ENCODE peak calls at places on chromosomes 3 and 15, in seven cellular contexts. One of them, this sample, is unnamed.

GRCh38 chr3:61668317-61668864 is 107.0 kb downstream of the PTPRG start:
- DNase-seq in fibroblast of lung: no peak
- DNase-seq in GM12865: no peak
- DNase-seq in mesothelial cell of epicardium: no peak
- DNase-seq in adrenal gland: no peak
- DNase-seq in endothelial cell: no peak
- DNase-seq in left lung: no peak
- DNase-seq in this sample: no peak

GRCh38 chr3:123449092-123449985 is 449 bp upstream of the ADCY5 start:
- DNase-seq in fibroblast of lung: peak
- DNase-seq in GM12865: no peak
- DNase-seq in mesothelial cell of epicardium: peak
- DNase-seq in adrenal gland: no peak
- DNase-seq in endothelial cell: peak
- DNase-seq in left lung: no peak
- DNase-seq in this sample: no peak

GRCh38 chr15:57376695-57377477 is 581 bp downstream of the CGNL1 start:
- DNase-seq in fibroblast of lung: no peak
- DNase-seq in GM12865: no peak
- DNase-seq in mesothelial cell of epicardium: no peak
- DNase-seq in adrenal gland: peak
- DNase-seq in endothelial cell: peak
- DNase-seq in left lung: peak
- DNase-seq in this sample: no peak

GRCh38 chr3:43728476-43728875 is 37.7 kb downstream of the ABHD5 start:
- DNase-seq in fibroblast of lung: no peak
- DNase-seq in GM12865: no peak
- DNase-seq in mesothelial cell of epicardium: no peak
- DNase-seq in adrenal gland: no peak
- DNase-seq in endothelial cell: no peak
- DNase-seq in left lung: no peak
- DNase-seq in this sample: no peak

GRCh38 chr3:42179110-42179725 is 86.8 kb downstream of the CCK start:
- DNase-seq in fibroblast of lung: peak
- DNase-seq in GM12865: no peak
- DNase-seq in mesothelial cell of epicardium: peak
- DNase-seq in adrenal gland: peak
- DNase-seq in endothelial cell: no peak
- DNase-seq in left lung: no peak
- DNase-seq in this sample: no peak

GRCh38 chr15:85504739-85505676 is 124.6 kb downstream of the AKAP13 start:
- DNase-seq in fibroblast of lung: peak
- DNase-seq in GM12865: peak
- DNase-seq in mesothelial cell of epicardium: no peak
- DNase-seq in adrenal gland: peak
- DNase-seq in endothelial cell: peak
- DNase-seq in left lung: no peak
- DNase-seq in this sample: no peak

GRCh38 chr15:40763801-40764765 is at the start of gene GCHFR:
- DNase-seq in fibroblast of lung: peak
- DNase-seq in GM12865: peak
- DNase-seq in mesothelial cell of epicardium: peak
- DNase-seq in adrenal gland: peak
- DNase-seq in endothelial cell: peak
- DNase-seq in left lung: peak
- DNase-seq in this sample: no peak

GRCh38 chr15:98537516-98538060 is 110.8 kb upstream of the IGF1R start:
- DNase-seq in fibroblast of lung: no peak
- DNase-seq in GM12865: no peak
- DNase-seq in mesothelial cell of epicardium: no peak
- DNase-seq in adrenal gland: no peak
- DNase-seq in endothelial cell: no peak
- DNase-seq in left lung: no peak
- DNase-seq in this sample: no peak

GRCh38 chr3:64074091-64074490 is 50.8 kb upstream of the PSMD6 start:
- DNase-seq in fibroblast of lung: peak
- DNase-seq in GM12865: no peak
- DNase-seq in mesothelial cell of epicardium: no peak
- DNase-seq in adrenal gland: no peak
- DNase-seq in endothelial cell: no peak
- DNase-seq in left lung: no peak
- DNase-seq in this sample: no peak

GRCh38 chr15:73858062-73858461 is 15.3 kb upstream of the TBC1D21 start:
- DNase-seq in fibroblast of lung: no peak
- DNase-seq in GM12865: peak
- DNase-seq in mesothelial cell of epicardium: no peak
- DNase-seq in adrenal gland: no peak
- DNase-seq in endothelial cell: no peak
- DNase-seq in left lung: no peak
- DNase-seq in this sample: no peak

GRCh38 chr15:89654311-89654761 is 931 bp downstream of the KIF7 start:
- DNase-seq in fibroblast of lung: peak
- DNase-seq in GM12865: no peak
- DNase-seq in mesothelial cell of epicardium: no peak
- DNase-seq in adrenal gland: no peak
- DNase-seq in endothelial cell: no peak
- DNase-seq in left lung: peak
- DNase-seq in this sample: no peak

GRCh38 chr3:73470851-73471250 is 153.9 kb downstream of the PDZRN3 start:
- DNase-seq in fibroblast of lung: no peak
- DNase-seq in GM12865: no peak
- DNase-seq in mesothelial cell of epicardium: no peak
- DNase-seq in adrenal gland: no peak
- DNase-seq in endothelial cell: no peak
- DNase-seq in left lung: no peak
- DNase-seq in this sample: no peak

DNA sequence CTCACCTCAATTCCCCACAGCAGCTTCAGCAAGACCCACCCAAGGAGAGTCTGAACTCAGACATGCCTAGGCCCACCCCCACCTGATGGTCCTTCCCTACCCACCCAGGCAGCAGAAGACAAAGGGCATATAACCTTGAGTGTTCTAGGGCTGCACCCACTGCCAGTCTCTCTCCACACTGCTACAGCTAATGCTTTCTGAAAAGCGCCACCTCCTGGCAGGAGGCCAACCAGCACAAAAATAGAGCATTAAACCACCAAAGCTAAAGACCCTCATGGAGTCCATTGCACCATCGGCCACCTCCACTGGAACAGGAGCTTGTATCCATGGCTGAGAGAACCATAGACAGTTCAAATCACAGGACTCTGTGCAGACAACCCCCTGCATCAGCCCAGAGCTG is 11.3 kb upstream of the RPL39L start:
- DNase-seq in fibroblast of lung: no peak
- DNase-seq in GM12865: peak
- DNase-seq in mesothelial cell of epicardium: no peak
- DNase-seq in adrenal gland: peak
- DNase-seq in endothelial cell: peak
- DNase-seq in left lung: no peak
- DNase-seq in this sample: no peak
- TF ChIP-seq CTCF in fibroblast of lung: no peak
- TF ChIP-seq CTCF in GM12865: peak
- TF ChIP-seq CTCF in mesothelial cell of epicardium: no peak
- TF ChIP-seq CTCF in adrenal gland: no peak
- TF ChIP-seq CTCF in endothelial cell: no peak
- TF ChIP-seq CTCF in left lung: no peak
- TF ChIP-seq CTCF in this sample: peak

GRCh38 chr15:78571382-78571781 is 6.1 kb downstream of the CHRNA5 start:
- DNase-seq in fibroblast of lung: no peak
- DNase-seq in GM12865: no peak
- DNase-seq in mesothelial cell of epicardium: no peak
- DNase-seq in adrenal gland: no peak
- DNase-seq in endothelial cell: no peak
- DNase-seq in left lung: no peak
- DNase-seq in this sample: no peak

GRCh38 chr15:78574944-78575343 is 9.6 kb downstream of the CHRNA5 start:
- DNase-seq in fibroblast of lung: no peak
- DNase-seq in GM12865: no peak
- DNase-seq in mesothelial cell of epicardium: no peak
- DNase-seq in adrenal gland: no peak
- DNase-seq in endothelial cell: no peak
- DNase-seq in left lung: no peak
- DNase-seq in this sample: no peak

GRCh38 chr15:78567541-78567940 is 2.2 kb downstream of the CHRNA5 start:
- DNase-seq in fibroblast of lung: no peak
- DNase-seq in GM12865: no peak
- DNase-seq in mesothelial cell of epicardium: no peak
- DNase-seq in adrenal gland: no peak
- DNase-seq in endothelial cell: no peak
- DNase-seq in left lung: no peak
- DNase-seq in this sample: no peak

GRCh38 chr15:78565951-78566774 is 843 bp downstream of the CHRNA5 start:
- DNase-seq in fibroblast of lung: peak
- DNase-seq in GM12865: peak
- DNase-seq in mesothelial cell of epicardium: peak
- DNase-seq in adrenal gland: no peak
- DNase-seq in endothelial cell: no peak
- DNase-seq in left lung: no peak
- DNase-seq in this sample: no peak

DNA sequence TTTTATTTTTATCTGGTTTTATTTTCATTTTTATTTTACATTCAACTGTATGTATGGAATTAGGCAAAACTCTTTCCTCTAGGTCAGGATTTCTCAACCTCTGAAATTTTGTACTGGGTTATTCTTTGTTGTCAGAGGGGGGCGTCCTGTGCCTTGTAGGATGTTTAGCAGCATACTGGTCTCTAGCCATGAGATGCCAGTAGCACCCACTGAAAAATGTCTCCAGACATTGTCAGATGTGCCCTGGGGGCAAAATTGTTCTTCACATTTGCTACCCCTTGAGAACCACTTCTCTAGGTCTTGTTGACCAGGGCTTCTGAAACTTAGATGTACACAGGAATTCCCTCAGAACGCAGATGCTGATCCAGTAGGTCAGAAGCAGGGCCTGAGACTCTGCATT is 5.4 kb downstream of the CHRNA5 start:
- DNase-seq in fibroblast of lung: no peak
- DNase-seq in GM12865: no peak
- DNase-seq in mesothelial cell of epicardium: no peak
- DNase-seq in adrenal gland: no peak
- DNase-seq in endothelial cell: no peak
- DNase-seq in left lung: no peak
- DNase-seq in this sample: no peak
- TF ChIP-seq CTCF in fibroblast of lung: no peak
- TF ChIP-seq CTCF in GM12865: no peak
- TF ChIP-seq CTCF in mesothelial cell of epicardium: no peak
- TF ChIP-seq CTCF in adrenal gland: no peak
- TF ChIP-seq CTCF in endothelial cell: no peak
- TF ChIP-seq CTCF in left lung: no peak
- TF ChIP-seq CTCF in this sample: no peak

GRCh38 chr3:121152573-121152972 is 244.6 kb downstream of the STXBP5L start:
- DNase-seq in fibroblast of lung: no peak
- DNase-seq in GM12865: peak
- DNase-seq in mesothelial cell of epicardium: no peak
- DNase-seq in adrenal gland: no peak
- DNase-seq in endothelial cell: no peak
- DNase-seq in left lung: no peak
- DNase-seq in this sample: no peak
- TF ChIP-seq CTCF in fibroblast of lung: no peak
- TF ChIP-seq CTCF in GM12865: no peak
- TF ChIP-seq CTCF in mesothelial cell of epicardium: no peak
- TF ChIP-seq CTCF in adrenal gland: peak
- TF ChIP-seq CTCF in endothelial cell: peak
- TF ChIP-seq CTCF in left lung: no peak
- TF ChIP-seq CTCF in this sample: no peak

DNA sequence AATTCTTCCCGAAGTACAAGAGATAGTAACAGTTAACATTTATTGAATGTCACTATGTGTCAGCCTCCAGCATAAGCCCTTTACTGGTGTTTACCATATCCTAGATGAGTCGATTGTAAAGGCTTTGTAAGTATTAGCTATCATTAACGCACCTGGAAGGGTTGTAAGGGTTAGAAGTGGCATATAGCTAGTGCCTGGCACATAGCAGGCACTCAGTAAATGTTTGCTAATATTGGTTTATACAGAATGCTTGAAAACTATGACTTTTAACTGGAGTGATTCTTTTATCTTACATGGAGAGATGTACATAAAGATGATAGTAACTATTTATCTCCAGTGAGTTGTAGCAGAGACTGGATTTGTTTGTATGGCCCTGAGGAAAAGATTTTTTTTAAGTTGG is 46.3 kb upstream of the ATP11B start:
- DNase-seq in fibroblast of lung: no peak
- DNase-seq in GM12865: no peak
- DNase-seq in mesothelial cell of epicardium: no peak
- DNase-seq in adrenal gland: no peak
- DNase-seq in endothelial cell: no peak
- DNase-seq in left lung: no peak
- DNase-seq in this sample: no peak
- TF ChIP-seq CTCF in fibroblast of lung: no peak
- TF ChIP-seq CTCF in GM12865: no peak
- TF ChIP-seq CTCF in mesothelial cell of epicardium: no peak
- TF ChIP-seq CTCF in adrenal gland: no peak
- TF ChIP-seq CTCF in endothelial cell: no peak
- TF ChIP-seq CTCF in left lung: no peak
- TF ChIP-seq CTCF in this sample: no peak

This sample was measured in CD14-positive monocyte.